ENCODE peak calls at places on chromosome X, in eight cellular contexts. One of them, this sample, is unnamed. For H3K4me1, the result is how much of the 10 kb centered on the place peaks cover.

GRCh38 chrX:120604359-120604782 is 470 bp downstream of the MCTS1 start:
- DNase-seq in K562: peak
- DNase-seq in HCT116: no peak
- DNase-seq in endothelial cell of umbilical vein: peak
- DNase-seq in transverse colon: peak
- DNase-seq in upper lobe of left lung: peak
- DNase-seq in breast epithelium: no peak
- DNase-seq in sigmoid colon: no peak
- DNase-seq in this sample: no peak

GRCh38 chrX:44303119-44303518 is 40.4 kb downstream of the EFHC2 start:
- DNase-seq in K562: no peak
- DNase-seq in sigmoid colon: no peak
- DNase-seq in HCT116: no peak
- DNase-seq in endothelial cell of umbilical vein: no peak
- DNase-seq in breast epithelium: no peak
- DNase-seq in transverse colon: no peak
- DNase-seq in upper lobe of left lung: no peak
- DNase-seq in this sample: no peak

GRCh38 chrX:2642791-2643190 is 48.3 kb upstream of the CD99 start:
- DNase-seq in upper lobe of left lung: no peak
- DNase-seq in sigmoid colon: no peak
- DNase-seq in HCT116: no peak
- DNase-seq in K562: no peak
- DNase-seq in endothelial cell of umbilical vein: no peak
- DNase-seq in transverse colon: no peak
- DNase-seq in breast epithelium: no peak
- DNase-seq in this sample: no peak

GRCh38 chrX:48180811-48181210 is 15.8 kb downstream of the SSX5 start:
- DNase-seq in sigmoid colon: no peak
- DNase-seq in endothelial cell of umbilical vein: no peak
- DNase-seq in upper lobe of left lung: no peak
- DNase-seq in breast epithelium: no peak
- DNase-seq in K562: no peak
- DNase-seq in HCT116: no peak
- DNase-seq in transverse colon: no peak
- DNase-seq in this sample: no peak

GRCh38 chrX:133881893-133882292 is 103.5 kb downstream of the GPC3 start:
- DNase-seq in transverse colon: no peak
- DNase-seq in HCT116: no peak
- DNase-seq in K562: no peak
- DNase-seq in breast epithelium: no peak
- DNase-seq in sigmoid colon: no peak
- DNase-seq in upper lobe of left lung: no peak
- DNase-seq in endothelial cell of umbilical vein: no peak
- DNase-seq in this sample: no peak

GRCh38 chrX:104913348-104913747 is 307.1 kb downstream of the TEX13A start:
- DNase-seq in upper lobe of left lung: no peak
- DNase-seq in transverse colon: no peak
- DNase-seq in K562: peak
- DNase-seq in endothelial cell of umbilical vein: peak
- DNase-seq in sigmoid colon: no peak
- DNase-seq in HCT116: no peak
- DNase-seq in breast epithelium: no peak
- DNase-seq in this sample: no peak

GRCh38 chrX:49177338-49177833 is 5.7 kb downstream of the PLP2 start:
- DNase-seq in K562: no peak
- DNase-seq in HCT116: no peak
- DNase-seq in breast epithelium: no peak
- DNase-seq in endothelial cell of umbilical vein: no peak
- DNase-seq in transverse colon: no peak
- DNase-seq in upper lobe of left lung: peak
- DNase-seq in sigmoid colon: peak
- DNase-seq in this sample: no peak

GRCh38 chrX:134990475-134991473 is at the start of gene SMIM10:
- DNase-seq in HCT116: no peak
- DNase-seq in K562: peak
- DNase-seq in breast epithelium: peak
- DNase-seq in sigmoid colon: peak
- DNase-seq in endothelial cell of umbilical vein: peak
- DNase-seq in upper lobe of left lung: peak
- DNase-seq in transverse colon: peak
- DNase-seq in this sample: peak

GRCh38 chrX:140507982-140508305 is 3.1 kb upstream of the SOX3 start:
- DNase-seq in K562: no peak
- DNase-seq in sigmoid colon: no peak
- DNase-seq in breast epithelium: no peak
- DNase-seq in upper lobe of left lung: peak
- DNase-seq in HCT116: no peak
- DNase-seq in endothelial cell of umbilical vein: no peak
- DNase-seq in transverse colon: no peak
- DNase-seq in this sample: no peak

GRCh38 chrX:71181558-71181909 is 36.9 kb downstream of the NLGN3 start:
- DNase-seq in transverse colon: peak
- DNase-seq in breast epithelium: no peak
- DNase-seq in sigmoid colon: no peak
- DNase-seq in K562: peak
- DNase-seq in HCT116: no peak
- DNase-seq in endothelial cell of umbilical vein: no peak
- DNase-seq in upper lobe of left lung: no peak
- DNase-seq in this sample: no peak

GRCh38 chrX:34559325-34559724 is 97.8 kb downstream of the TMEM47 start:
- DNase-seq in transverse colon: no peak
- DNase-seq in sigmoid colon: no peak
- DNase-seq in HCT116: no peak
- DNase-seq in K562: no peak
- DNase-seq in endothelial cell of umbilical vein: peak
- DNase-seq in breast epithelium: no peak
- DNase-seq in upper lobe of left lung: no peak
- DNase-seq in this sample: no peak

GRCh38 chrX:48891402-48892288 is 5.9 kb downstream of the TIMM17B start:
- DNase-seq in breast epithelium: peak
- DNase-seq in K562: peak
- DNase-seq in endothelial cell of umbilical vein: peak
- DNase-seq in HCT116: peak
- DNase-seq in upper lobe of left lung: peak
- DNase-seq in transverse colon: peak
- DNase-seq in sigmoid colon: peak
- DNase-seq in this sample: peak

GRCh38 chrX:19799319-19800182 is 87.8 kb downstream of the SH3KBP1 start:
- DNase-seq in HCT116: no peak
- DNase-seq in transverse colon: no peak
- DNase-seq in breast epithelium: no peak
- DNase-seq in K562: no peak
- DNase-seq in sigmoid colon: no peak
- DNase-seq in upper lobe of left lung: no peak
- DNase-seq in endothelial cell of umbilical vein: peak
- DNase-seq in this sample: no peak

GRCh38 chrX:64662876-64663275 is 267.6 kb upstream of the MTMR8 start:
- DNase-seq in endothelial cell of umbilical vein: no peak
- DNase-seq in breast epithelium: no peak
- DNase-seq in transverse colon: no peak
- DNase-seq in HCT116: no peak
- DNase-seq in K562: no peak
- DNase-seq in sigmoid colon: no peak
- DNase-seq in upper lobe of left lung: no peak
- DNase-seq in this sample: no peak

GRCh38 chrX:110086162-110086915 is 83.4 kb downstream of the TMEM164 start:
- DNase-seq in breast epithelium: no peak
- DNase-seq in endothelial cell of umbilical vein: peak
- DNase-seq in sigmoid colon: no peak
- DNase-seq in transverse colon: no peak
- DNase-seq in K562: no peak
- DNase-seq in upper lobe of left lung: no peak
- DNase-seq in HCT116: no peak
- DNase-seq in this sample: no peak

GRCh38 chrX:151754042-151754419 is 19.5 kb downstream of the CNGA2 start:
- DNase-seq in K562: no peak
- DNase-seq in breast epithelium: no peak
- DNase-seq in HCT116: peak
- DNase-seq in upper lobe of left lung: no peak
- DNase-seq in endothelial cell of umbilical vein: no peak
- DNase-seq in sigmoid colon: no peak
- DNase-seq in transverse colon: no peak
- DNase-seq in this sample: no peak

GRCh38 chrX:21683910-21684309 is 25.8 kb upstream of the KLHL34 start:
- DNase-seq in upper lobe of left lung: no peak
- DNase-seq in endothelial cell of umbilical vein: no peak
- DNase-seq in sigmoid colon: no peak
- DNase-seq in transverse colon: no peak
- DNase-seq in HCT116: no peak
- DNase-seq in K562: no peak
- DNase-seq in breast epithelium: no peak
- DNase-seq in this sample: no peak

GRCh38 chrX:22141061-22141460 is 108.9 kb downstream of the PHEX start:
- DNase-seq in K562: no peak
- DNase-seq in breast epithelium: no peak
- DNase-seq in sigmoid colon: no peak
- DNase-seq in HCT116: no peak
- DNase-seq in transverse colon: no peak
- DNase-seq in endothelial cell of umbilical vein: no peak
- DNase-seq in upper lobe of left lung: no peak
- DNase-seq in this sample: no peak

GRCh38 chrX:71143508-71143907 is 1.1 kb upstream of the NLGN3 start:
- DNase-seq in breast epithelium: no peak
- DNase-seq in transverse colon: peak
- DNase-seq in HCT116: no peak
- DNase-seq in sigmoid colon: peak
- DNase-seq in upper lobe of left lung: no peak
- DNase-seq in K562: no peak
- DNase-seq in endothelial cell of umbilical vein: no peak
- DNase-seq in this sample: no peak

GRCh38 chrX:153763989-153764755 is at the start of gene PLXNB3:
- DNase-seq in HCT116: peak
- DNase-seq in upper lobe of left lung: peak
- DNase-seq in sigmoid colon: peak
- DNase-seq in transverse colon: peak
- DNase-seq in K562: peak
- DNase-seq in breast epithelium: peak
- DNase-seq in endothelial cell of umbilical vein: peak
- DNase-seq in this sample: peak

GRCh38 chrX:136528645-136529315 is 3.2 kb upstream of the VGLL1 start:
- DNase-seq in sigmoid colon: no peak
- DNase-seq in upper lobe of left lung: no peak
- DNase-seq in breast epithelium: no peak
- DNase-seq in endothelial cell of umbilical vein: no peak
- DNase-seq in K562: peak
- DNase-seq in transverse colon: no peak
- DNase-seq in HCT116: no peak
- DNase-seq in this sample: no peak

GRCh38 chrX:18390941-18391538 is 34.4 kb upstream of the CDKL5 start:
- DNase-seq in transverse colon: peak
- DNase-seq in endothelial cell of umbilical vein: peak
- DNase-seq in K562: peak
- DNase-seq in sigmoid colon: peak
- DNase-seq in upper lobe of left lung: peak
- DNase-seq in HCT116: peak
- DNase-seq in breast epithelium: peak
- DNase-seq in this sample: peak

GRCh38 chrX:41164469-41164868 is 79.2 kb downstream of the USP9X start:
- DNase-seq in HCT116: no peak
- DNase-seq in endothelial cell of umbilical vein: no peak
- DNase-seq in breast epithelium: no peak
- DNase-seq in upper lobe of left lung: no peak
- DNase-seq in K562: no peak
- DNase-seq in sigmoid colon: no peak
- DNase-seq in transverse colon: peak
- DNase-seq in this sample: no peak

GRCh38 chrX:1380672-1381233 is 11.2 kb downstream of the SLC25A6 start:
- DNase-seq in HCT116: no peak
- DNase-seq in sigmoid colon: peak
- DNase-seq in upper lobe of left lung: no peak
- DNase-seq in K562: peak
- DNase-seq in transverse colon: no peak
- DNase-seq in endothelial cell of umbilical vein: no peak
- DNase-seq in breast epithelium: no peak
- DNase-seq in this sample: no peak
- TF ChIP-seq POLR2AphosphoS5 in HCT116: no peak
- TF ChIP-seq POLR2AphosphoS5 in sigmoid colon: no peak
- TF ChIP-seq POLR2AphosphoS5 in upper lobe of left lung: no peak
- TF ChIP-seq POLR2AphosphoS5 in K562: no peak
- TF ChIP-seq POLR2AphosphoS5 in transverse colon: peak
- TF ChIP-seq POLR2AphosphoS5 in endothelial cell of umbilical vein: peak
- TF ChIP-seq POLR2AphosphoS5 in breast epithelium: no peak
- TF ChIP-seq POLR2AphosphoS5 in this sample: no peak

GRCh38 chrX:4263005-4263404 is 549.6 kb upstream of the PRKX start:
- DNase-seq in K562: no peak
- DNase-seq in transverse colon: no peak
- DNase-seq in HCT116: no peak
- DNase-seq in upper lobe of left lung: no peak
- DNase-seq in breast epithelium: no peak
- DNase-seq in endothelial cell of umbilical vein: no peak
- DNase-seq in sigmoid colon: no peak
- DNase-seq in this sample: no peak
- TF ChIP-seq CTCF in K562: no peak
- TF ChIP-seq CTCF in transverse colon: no peak
- TF ChIP-seq CTCF in HCT116: no peak
- TF ChIP-seq CTCF in upper lobe of left lung: no peak
- TF ChIP-seq CTCF in breast epithelium: no peak
- TF ChIP-seq CTCF in endothelial cell of umbilical vein: no peak
- TF ChIP-seq CTCF in sigmoid colon: no peak
- TF ChIP-seq CTCF in this sample: no peak

GRCh38 chrX:46722742-46723568 is 36.0 kb downstream of the SLC9A7 start:
- DNase-seq in K562: no peak
- DNase-seq in breast epithelium: no peak
- DNase-seq in HCT116: no peak
- DNase-seq in endothelial cell of umbilical vein: no peak
- DNase-seq in transverse colon: no peak
- DNase-seq in sigmoid colon: no peak
- DNase-seq in upper lobe of left lung: no peak
- DNase-seq in this sample: no peak

GRCh38 chrX:46733226-46733625 is 25.7 kb downstream of the SLC9A7 start:
- DNase-seq in K562: no peak
- DNase-seq in HCT116: no peak
- DNase-seq in endothelial cell of umbilical vein: no peak
- DNase-seq in upper lobe of left lung: no peak
- DNase-seq in sigmoid colon: no peak
- DNase-seq in breast epithelium: no peak
- DNase-seq in transverse colon: no peak
- DNase-seq in this sample: no peak

GRCh38 chrX:46730765-46731164 is 28.2 kb downstream of the SLC9A7 start:
- DNase-seq in sigmoid colon: no peak
- DNase-seq in upper lobe of left lung: no peak
- DNase-seq in HCT116: no peak
- DNase-seq in endothelial cell of umbilical vein: no peak
- DNase-seq in transverse colon: no peak
- DNase-seq in K562: no peak
- DNase-seq in breast epithelium: no peak
- DNase-seq in this sample: no peak

GRCh38 chrX:46727445-46727844 is 31.5 kb downstream of the SLC9A7 start:
- DNase-seq in K562: no peak
- DNase-seq in HCT116: no peak
- DNase-seq in transverse colon: no peak
- DNase-seq in endothelial cell of umbilical vein: no peak
- DNase-seq in breast epithelium: no peak
- DNase-seq in sigmoid colon: no peak
- DNase-seq in upper lobe of left lung: no peak
- DNase-seq in this sample: no peak
- H3K4me1 ChIP-seq in K562: under half
- H3K4me1 ChIP-seq in HCT116: under half
- H3K4me1 ChIP-seq in transverse colon: under half
- H3K4me1 ChIP-seq in endothelial cell of umbilical vein: under half
- H3K4me1 ChIP-seq in breast epithelium: under half
- H3K4me1 ChIP-seq in sigmoid colon: under half
- H3K4me1 ChIP-seq in upper lobe of left lung: under half
- H3K4me1 ChIP-seq in this sample: under half

GRCh38 chrX:1391707-1392375 is at the start of gene SLC25A6:
- DNase-seq in HCT116: peak
- DNase-seq in sigmoid colon: peak
- DNase-seq in upper lobe of left lung: peak
- DNase-seq in breast epithelium: peak
- DNase-seq in endothelial cell of umbilical vein: peak
- DNase-seq in transverse colon: peak
- DNase-seq in K562: peak
- DNase-seq in this sample: peak
- TF ChIP-seq POLR2AphosphoS5 in HCT116: peak
- TF ChIP-seq POLR2AphosphoS5 in sigmoid colon: peak
- TF ChIP-seq POLR2AphosphoS5 in upper lobe of left lung: peak
- TF ChIP-seq POLR2AphosphoS5 in breast epithelium: peak
- TF ChIP-seq POLR2AphosphoS5 in endothelial cell of umbilical vein: peak
- TF ChIP-seq POLR2AphosphoS5 in transverse colon: peak
- TF ChIP-seq POLR2AphosphoS5 in K562: peak
- TF ChIP-seq POLR2AphosphoS5 in this sample: no peak